ENCODE peak calls at places on chromosomes 13 and 19, in four cellular contexts. K is mesendoderm, H is IMR-90, T is H9. V is an unnamed sample.

GRCh38 chr19:45404557-45405434 is at the start of gene PPP1R13L:
- DNase-seq in K (peak), H (peak), T (peak), V (peak)

GRCh38 chr13:20192470-20193141 is at the start of gene GJB2:
- DNase-seq in K (no peak), H (no peak), T (no peak), V (no peak)

GRCh38 chr19:33802001-33802400 is 5.3 kb downstream of the KCTD15 start:
- DNase-seq in K (no peak), H (no peak), T (no peak), V (no peak)

GRCh38 chr19:1840541-1841115 is 7.7 kb downstream of the REXO1 start:
- DNase-seq in K (no peak), H (no peak), T (no peak), V (no peak)

GRCh38 chr13:21637296-21637695 is 33.3 kb upstream of the MICU2 start:
- DNase-seq in K (no peak), H (peak), T (no peak), V (no peak)

GRCh38 chr13:81872581-81872980 is 1531.7 kb upstream of the SPRY2 start:
- DNase-seq in K (peak), H (no peak), T (peak), V (no peak)

GRCh38 chr13:41614671-41615519 is 157.5 kb downstream of the RGCC start:
- DNase-seq in K (peak), H (peak), T (no peak), V (peak)

GRCh38 chr13:39411501-39411900 is 191.5 kb downstream of the LHFPL6 start:
- DNase-seq in K (peak), H (no peak), T (no peak), V (peak)

GRCh38 chr19:46726551-46726950 is 9.6 kb upstream of the PRKD2 start:
- DNase-seq in K (no peak), H (no peak), T (no peak), V (no peak)

GRCh38 chr13:112668924-112669323 is 20.9 kb upstream of the ATP11A start:
- DNase-seq in K (no peak), H (no peak), T (peak), V (no peak)

GRCh38 chr19:49362926-49363264 is 679 bp upstream of the TEAD2 start:
- DNase-seq in K (no peak), H (peak), T (no peak), V (peak)

GRCh38 chr19:56097306-56097705 is 23.8 kb downstream of the ZNF787 start:
- DNase-seq in K (no peak), H (no peak), T (no peak), V (no peak)
- H3K23ac ChIP-seq in K (no peak), H (no peak), T (no peak), V (no peak)

GRCh38 chr19:50909240-50910070 is 1.7 kb downstream of the KLK4 start:
- DNase-seq in K (peak), H (no peak), T (peak), V (no peak)
- H2AK5ac ChIP-seq in K (no peak), H (no peak), T (no peak), V (no peak)

DNA sequence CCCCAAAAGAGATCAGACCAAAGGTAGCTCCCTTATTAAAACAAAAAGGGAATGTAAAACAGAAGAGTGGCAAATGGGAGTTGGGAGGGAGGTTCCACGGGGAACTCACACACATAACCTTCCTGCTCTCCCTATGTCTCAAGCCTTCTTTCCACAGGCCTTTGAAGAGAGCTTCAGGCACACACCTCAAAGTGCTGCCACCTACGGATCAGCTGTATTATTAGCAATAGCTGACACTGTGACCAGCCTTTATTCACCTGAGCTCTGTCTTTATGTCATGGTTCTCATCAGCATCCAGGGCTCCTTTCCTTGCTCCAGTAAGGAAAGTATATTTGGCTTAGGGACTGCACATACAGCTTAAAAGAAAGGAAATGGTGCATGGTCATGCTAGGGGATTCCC is 11.3 kb downstream of the ZNF571 start:
- DNase-seq in K (peak), H (no peak), T (no peak), V (no peak)
- H3K23ac ChIP-seq in K (no peak), H (no peak), T (no peak), V (no peak)

GRCh38 chr19:35669974-35670373 is 3.7 kb downstream of the UPK1A start:
- DNase-seq in K (no peak), H (no peak), T (no peak), V (no peak)

GRCh38 chr19:35670686-35671085 is 4.4 kb downstream of the UPK1A start:
- DNase-seq in K (no peak), H (no peak), T (no peak), V (no peak)

GRCh38 chr19:35666251-35666913 is at the start of gene UPK1A:
- DNase-seq in K (no peak), H (no peak), T (no peak), V (no peak)

GRCh38 chr19:35671818-35672217 is 5.5 kb downstream of the UPK1A start:
- DNase-seq in K (peak), H (no peak), T (no peak), V (peak)

DNA sequence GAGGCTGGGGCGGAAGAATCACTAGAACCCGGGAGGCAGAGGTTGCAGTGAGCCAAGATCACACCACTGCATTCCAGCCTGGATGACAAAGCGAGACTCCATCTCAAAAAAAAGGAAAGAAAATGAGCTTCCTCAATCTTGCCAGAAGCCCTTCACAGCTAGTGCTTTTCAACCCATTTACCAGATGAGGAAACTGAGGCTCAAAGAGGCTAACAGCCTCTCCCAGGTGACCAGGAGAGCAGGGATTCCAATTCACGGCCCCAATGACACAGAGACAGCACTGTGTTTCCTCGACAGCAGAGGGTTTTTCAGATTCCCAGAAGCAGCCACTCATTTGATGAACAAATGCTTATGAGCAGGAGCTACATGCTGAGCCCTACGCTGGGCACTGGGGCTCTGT is 3.2 kb downstream of the UPK1A start:
- DNase-seq in K (no peak), H (no peak), T (no peak), V (no peak)
- H2AK5ac ChIP-seq in K (no peak), H (no peak), T (no peak), V (no peak)

GRCh38 chr19:38202504-38202903 is 21.5 kb downstream of the DPF1 start:
- DNase-seq in K (no peak), H (no peak), T (no peak), V (no peak)
- H3K23ac ChIP-seq in K (no peak), H (no peak), T (no peak), V (no peak)

GRCh38 chr13:59625121-59625520 is 538.6 kb downstream of the DIAPH3 start:
- DNase-seq in K (no peak), H (no peak), T (no peak), V (peak)

GRCh38 chr13:59623516-59623915 is 540.2 kb downstream of the DIAPH3 start:
- DNase-seq in K (no peak), H (no peak), T (no peak), V (no peak)

GRCh38 chr13:59621791-59622190 is 541.9 kb downstream of the DIAPH3 start:
- DNase-seq in K (no peak), H (no peak), T (no peak), V (no peak)
- H2AK5ac ChIP-seq in K (no peak), H (no peak), T (no peak), V (no peak)

GRCh38 chr13:32247887-32248286 is 67.3 kb downstream of the ZAR1L start:
- DNase-seq in K (no peak), H (peak), T (no peak), V (no peak)

GRCh38 chr13:32252812-32253440 is 62.2 kb downstream of the ZAR1L start:
- DNase-seq in K (no peak), H (no peak), T (no peak), V (no peak)

GRCh38 chr13:32246468-32246867 is 68.7 kb downstream of the ZAR1L start:
- DNase-seq in K (peak), H (peak), T (peak), V (peak)

GRCh38 chr13:32245555-32245954 is 69.6 kb downstream of the ZAR1L start:
- DNase-seq in K (no peak), H (no peak), T (no peak), V (no peak)

GRCh38 chr13:32248789-32249188 is 66.4 kb downstream of the ZAR1L start:
- DNase-seq in K (no peak), H (no peak), T (no peak), V (no peak)
- H3K23ac ChIP-seq in K (no peak), H (no peak), T (no peak), V (no peak)

DNA sequence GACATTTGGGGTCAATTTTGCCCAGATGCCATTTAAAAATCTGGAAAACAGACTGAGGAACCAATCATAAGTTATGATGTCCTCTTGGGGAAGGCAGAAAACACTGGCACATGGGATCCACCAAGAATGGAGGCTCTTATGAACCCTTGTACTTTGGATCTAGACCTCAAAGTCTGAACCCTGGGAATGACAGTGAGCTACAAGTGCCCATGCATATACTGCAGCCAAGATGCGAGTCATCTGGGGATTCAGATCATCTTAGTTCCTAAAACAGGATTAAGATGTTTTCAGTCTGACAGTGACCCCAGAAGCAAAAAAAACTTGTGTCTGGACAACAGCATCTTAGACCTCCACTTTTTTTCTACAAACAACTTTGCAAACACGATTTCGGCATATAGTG is 100.2 kb upstream of the SIAH3 start:
- DNase-seq in K (no peak), H (peak), T (no peak), V (no peak)
- H2AK5ac ChIP-seq in K (no peak), H (no peak), T (no peak), V (no peak)

GRCh38 chr13:23801141-23801540 is 88.1 kb downstream of the MIPEP start:
- DNase-seq in K (no peak), H (no peak), T (no peak), V (peak)
- H3K23ac ChIP-seq in K (no peak), H (peak), T (no peak), V (no peak)

V was measured in trophoblast cell.